ENCODE peak calls at places on chromosome 11, in four cellular contexts. E is SW 1271, S is NCI-H1092, I is kidney glomerular epithelial cell. V is an unnamed sample.

GRCh38 chr11:131423715-131424114 is 53.3 kb downstream of the NTM start:
- DNase-seq in E (peak), S (no peak), I (no peak), V (peak)

GRCh38 chr11:20483931-20484330 is 96.4 kb downstream of the PRMT3 start:
- DNase-seq in E (no peak), S (no peak), I (no peak), V (no peak)

GRCh38 chr11:113345978-113346377 is 31.6 kb downstream of the TTC12 start:
- DNase-seq in E (no peak), S (no peak), I (no peak), V (no peak)

GRCh38 chr11:116445108-116446047 is 327.4 kb downstream of the BUD13 start:
- DNase-seq in E (no peak), S (no peak), I (no peak), V (no peak)

GRCh38 chr11:14638561-14638960 is 5.0 kb upstream of the PDE3B start:
- DNase-seq in E (no peak), S (no peak), I (no peak), V (no peak)

GRCh38 chr11:111697910-111698309 is 68.3 kb downstream of the PPP2R1B start:
- DNase-seq in E (no peak), S (no peak), I (peak), V (no peak)

GRCh38 chr11:43925932-43926505 is 16.4 kb upstream of the C11orf96 start:
- DNase-seq in E (no peak), S (no peak), I (no peak), V (no peak)

GRCh38 chr11:114262681-114263509 is 33.3 kb upstream of the NNMT start:
- DNase-seq in E (no peak), S (peak), I (peak), V (peak)

V was measured in RCC 7860.